ENCODE peak calls at places on chromosomes 5 and 9, in four cellular contexts. P is Calu3, J is NCI-H1436, V is foreskin melanocyte. W is an unnamed sample.

GRCh38 chr9:21789541-21790037 is 12.8 kb upstream of the MTAP start:
- DNase-seq in P (no peak), V (peak; percentile 81), J (peak; percentile 63), W (peak; percentile 88)

GRCh38 chr9:112086627-112087026 is 88.5 kb downstream of the SUSD1 start:
- DNase-seq in J (no peak), P (no peak), V (no peak), W (peak; percentile 35)

GRCh38 chr5:179319741-179320281 is 25.4 kb downstream of the ADAMTS2 start:
- DNase-seq in V (no peak), P (no peak), J (no peak), W (no peak)

GRCh38 chr9:24189986-24190385 is 355.7 kb downstream of the IZUMO3 start:
- DNase-seq in J (no peak), P (no peak), V (peak; percentile 21), W (no peak)

GRCh38 chr5:78627766-78628165 is 20.8 kb downstream of the LHFPL2 start:
- DNase-seq in P (no peak), J (no peak), V (no peak), W (no peak)

GRCh38 chr9:120392711-120393110 is 187.3 kb downstream of the CDK5RAP2 start:
- DNase-seq in V (no peak), J (no peak), P (no peak), W (no peak)

GRCh38 chr5:2894347-2895135 is 143.1 kb upstream of the IRX2 start:
- DNase-seq in V (no peak), P (no peak), J (no peak), W (no peak)

GRCh38 chr5:145347026-145347616 is 488.0 kb downstream of the PRELID2 start:
- DNase-seq in J (no peak), P (peak; percentile 43), V (peak; percentile 52), W (peak; percentile 25)

GRCh38 chr5:72394688-72395087 is 74.5 kb downstream of the PTCD2 start:
- DNase-seq in P (peak; percentile 15), J (no peak), V (no peak), W (no peak)

GRCh38 chr5:62692946-62693713 is 114.5 kb downstream of the LRRC70 start:
- DNase-seq in P (no peak), J (no peak), V (no peak), W (no peak)

GRCh38 chr5:133229931-133230664 is 178.3 kb downstream of the HSPA4 start:
- DNase-seq in V (no peak), J (no peak), P (no peak), W (no peak)

GRCh38 chr5:41519801-41520200 is 9.4 kb upstream of the PLCXD3 start:
- DNase-seq in P (no peak), V (no peak), J (peak; percentile 4), W (no peak)

GRCh38 chr5:163890211-163890610 is 384.8 kb downstream of the MAT2B start:
- DNase-seq in J (no peak), V (no peak), P (no peak), W (no peak)

W was measured in SW480.